ENCODE peak calls at places on chromosomes 12 and 14, in four cellular contexts. R is endothelial cell of umbilical vein, J is cardiac muscle cell, V is B cell. I is an unnamed sample.

GRCh38 chr12:66571361-66571760 is 107.5 kb downstream of the GRIP1 start:
- DNase-seq in R (no peak), J (no peak), V (no peak), I (no peak)

GRCh38 chr14:35435177-35435576 is 30.6 kb upstream of the NFKBIA start:
- DNase-seq in R (no peak), J (no peak), V (no peak), I (peak)

GRCh38 chr14:37623971-37624370 is 28.5 kb downstream of the TTC6 start:
- DNase-seq in R (no peak), J (no peak), V (no peak), I (no peak)

GRCh38 chr12:25553083-25553482 is at the start of gene LMNTD1:
- DNase-seq in R (no peak), J (no peak), V (no peak), I (no peak)

GRCh38 chr12:11658796-11659195 is 9.3 kb downstream of the ETV6 start:
- DNase-seq in R (no peak), J (no peak), V (no peak), I (peak)

GRCh38 chr14:56891226-56891625 is 80.9 kb upstream of the OTX2 start:
- DNase-seq in R (no peak), J (no peak), V (no peak), I (peak)

GRCh38 chr14:53409974-53410373 is 256.9 kb upstream of the DDHD1 start:
- DNase-seq in R (no peak), J (no peak), V (no peak), I (no peak)

GRCh38 chr12:25829192-25829591 is 129.3 kb upstream of the RASSF8 start:
- DNase-seq in R (peak), J (no peak), V (no peak), I (no peak)

GRCh38 chr12:916240-916639 is 33.3 kb downstream of the RAD52 start:
- DNase-seq in R (no peak), J (no peak), V (peak), I (no peak)

GRCh38 chr12:84077692-84078091 is 834.9 kb downstream of the SLC6A15 start:
- DNase-seq in R (no peak), J (no peak), V (no peak), I (peak)

GRCh38 chr14:75793806-75794205 is 132.8 kb downstream of the TTLL5 start:
- DNase-seq in R (no peak), J (no peak), V (no peak), I (no peak)

GRCh38 chr14:54420478-54421116 is 20.6 kb downstream of the CNIH1 start:
- DNase-seq in R (peak), J (peak), V (no peak), I (peak)

GRCh38 chr14:85517113-85517688 is 12.7 kb upstream of the FLRT2 start:
- DNase-seq in R (no peak), J (no peak), V (no peak), I (no peak)

GRCh38 chr14:38481939-38482678 is 226.2 kb upstream of the CLEC14A start:
- DNase-seq in R (no peak), J (no peak), V (no peak), I (peak)

GRCh38 chr12:106030210-106031175 is 108.3 kb downstream of the NUAK1 start:
- DNase-seq in R (peak), J (no peak), V (no peak), I (no peak)

GRCh38 chr14:94971750-94972149 is 185.6 kb downstream of the DICER1 start:
- DNase-seq in R (no peak), J (no peak), V (no peak), I (no peak)

GRCh38 chr12:132435486-132436187 is 54.3 kb upstream of the FBRSL1 start:
- DNase-seq in R (no peak), J (no peak), V (no peak), I (no peak)

GRCh38 chr12:88334271-88334670 is 192.2 kb downstream of the TMTC3 start:
- DNase-seq in R (no peak), J (no peak), V (no peak), I (no peak)

GRCh38 chr12:3662516-3662915 is 90.4 kb downstream of the CRACR2A start:
- DNase-seq in R (no peak), J (no peak), V (no peak), I (peak)

GRCh38 chr14:88481089-88481488 is 73.7 kb downstream of the PTPN21 start:
- DNase-seq in R (no peak), J (no peak), V (no peak), I (no peak)

GRCh38 chr12:40663781-40664180 is 28.5 kb upstream of the CNTN1 start:
- DNase-seq in R (no peak), J (no peak), V (no peak), I (no peak)

GRCh38 chr14:93765032-93765626 is 23.2 kb downstream of the PRIMA1 start:
- DNase-seq in R (no peak), J (no peak), V (no peak), I (no peak)

GRCh38 chr14:99596071-99596627 is 7.9 kb downstream of the CCDC85C start:
- DNase-seq in R (peak), J (no peak), V (no peak), I (no peak)

GRCh38 chr14:56487090-56487667 is 92.4 kb upstream of the TMEM260 start:
- DNase-seq in R (peak), J (no peak), V (no peak), I (peak)

GRCh38 chr12:123983822-123984485 is 10.9 kb downstream of the ZNF664 start:
- DNase-seq in R (peak), J (peak), V (peak), I (peak)

GRCh38 chr14:76687611-76688372 is 73.5 kb upstream of the VASH1 start:
- DNase-seq in R (no peak), J (no peak), V (no peak), I (no peak)

GRCh38 chr14:55586411-55586810 is 6.4 kb downstream of the KTN1 start:
- DNase-seq in R (no peak), J (no peak), V (no peak), I (no peak)

GRCh38 chr12:82474798-82475184 is 116.5 kb downstream of the METTL25 start:
- DNase-seq in R (peak), J (no peak), V (no peak), I (no peak)

GRCh38 chr12:6960291-6961277 is 9.4 kb downstream of the PTPN6 start:
- DNase-seq in R (no peak), J (no peak), V (no peak), I (no peak)

GRCh38 chr14:76772300-76773187 is 11.3 kb downstream of the VASH1 start:
- DNase-seq in R (peak), J (peak), V (no peak), I (no peak)

GRCh38 chr14:105324871-105325270 is 10.3 kb downstream of the PACS2 start:
- DNase-seq in R (no peak), J (no peak), V (no peak), I (no peak)

GRCh38 chr14:21108791-21109190 is 7.9 kb downstream of the TMEM253 start:
- DNase-seq in R (no peak), J (no peak), V (no peak), I (no peak)

DNA sequence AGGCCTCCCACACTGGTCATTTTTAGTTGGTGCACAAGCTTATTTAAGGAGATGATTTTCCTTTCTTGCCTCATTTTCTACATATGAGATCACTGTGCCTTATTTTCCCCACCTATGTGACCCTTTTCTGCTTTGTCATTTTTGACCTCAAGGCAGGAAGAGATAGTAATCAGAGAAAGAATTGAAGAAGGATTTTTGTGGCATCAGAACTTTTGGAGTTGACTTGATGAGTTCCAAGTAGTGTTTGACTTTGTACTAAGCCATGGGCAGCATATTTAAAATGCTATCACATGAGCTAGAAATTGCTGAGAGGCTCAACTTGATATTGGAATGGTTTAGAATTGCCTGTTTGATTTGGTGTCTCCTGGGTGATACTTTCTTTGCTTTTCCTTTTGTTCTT is 440.8 kb downstream of the AEBP2 start:
- DNase-seq in R (no peak), J (no peak), V (no peak), I (no peak)
- TF ChIP-seq CTCF in R (no peak), J (no peak), V (no peak), I (no peak)

DNA sequence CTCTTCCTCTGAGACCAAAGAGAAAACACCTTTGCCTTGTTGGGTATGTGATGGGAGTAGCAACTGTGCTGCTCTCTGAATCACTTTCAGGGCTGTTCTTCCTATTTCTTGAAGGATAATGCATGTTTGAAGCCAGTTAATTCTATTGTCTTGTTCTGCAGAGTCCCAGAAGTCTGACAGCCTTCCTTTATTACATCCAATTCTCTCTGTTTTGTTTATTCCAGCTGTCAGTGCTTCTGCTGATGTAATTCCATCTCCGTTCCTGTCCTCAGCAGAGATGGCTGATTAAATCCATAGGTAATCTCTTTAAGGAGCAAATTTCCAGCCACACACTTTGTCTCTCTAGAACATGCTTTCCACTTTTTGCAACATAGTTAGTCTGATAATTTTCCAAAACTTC is 59.7 kb downstream of the MGAT4C start:
- DNase-seq in R (no peak), J (no peak), V (no peak), I (no peak)
- TF ChIP-seq CTCF in R (no peak), J (no peak), V (no peak), I (no peak)

GRCh38 chr14:103896578-103896977 is 31.7 kb upstream of the TDRD9 start:
- DNase-seq in R (no peak), J (no peak), V (no peak), I (peak)
- TF ChIP-seq CTCF in R (no peak), J (no peak), V (no peak), I (no peak)

GRCh38 chr14:31510222-31510621 is 22.4 kb upstream of the GPR33 start:
- DNase-seq in R (peak), J (peak), V (peak), I (peak)
- TF ChIP-seq CTCF in R (peak), J (peak), V (peak), I (peak)

DNA sequence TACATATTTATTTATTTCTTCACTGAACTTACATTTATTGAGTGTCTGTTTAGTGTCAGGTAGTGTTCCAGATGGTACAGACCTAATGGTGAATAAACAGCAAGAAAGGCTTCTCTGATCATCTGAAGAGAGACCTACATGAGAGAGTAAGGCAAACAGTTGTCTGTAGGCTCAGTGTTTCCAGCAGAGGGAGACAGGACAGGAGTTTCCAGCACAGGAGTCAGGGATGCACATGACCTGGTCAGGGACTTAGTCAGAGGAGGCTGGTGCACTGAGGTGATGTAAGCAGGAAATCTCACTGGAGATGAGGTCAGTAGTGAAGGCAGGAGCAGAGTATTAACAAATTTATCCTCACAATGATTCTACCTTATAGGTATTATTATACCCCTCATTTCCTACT is 233.2 kb downstream of the MDGA2 start:
- DNase-seq in R (peak), J (peak), V (no peak), I (no peak)
- TF ChIP-seq CTCF in R (no peak), J (no peak), V (no peak), I (no peak)

GRCh38 chr12:70691018-70691672 is 53.9 kb upstream of the PTPRB start:
- DNase-seq in R (peak), J (no peak), V (no peak), I (no peak)

GRCh38 chr12:70695361-70696023 is 58.3 kb upstream of the PTPRB start:
- DNase-seq in R (peak), J (no peak), V (no peak), I (no peak)

GRCh38 chr12:70698345-70698744 is 61.1 kb upstream of the PTPRB start:
- DNase-seq in R (peak), J (no peak), V (no peak), I (no peak)

GRCh38 chr12:70686907-70687306 is 49.7 kb upstream of the PTPRB start:
- DNase-seq in R (no peak), J (no peak), V (no peak), I (no peak)

GRCh38 chr12:70692681-70693288 is 55.6 kb upstream of the PTPRB start:
- DNase-seq in R (peak), J (peak), V (no peak), I (peak)
- TF ChIP-seq CTCF in R (peak), J (peak), V (no peak), I (peak)

I was measured in A673.